ENCODE peak calls at places on chromosome 22, in five cellular contexts. X is tibial nerve, R is H1, P is keratinocyte, Y is WERI-Rb-1. H is an unnamed sample.

GRCh38 chr22:35567794-35568193 is 27.2 kb downstream of the RASD2 start:
- DNase-seq in Y (no peak), R (no peak), P (no peak), X (no peak), H (no peak)

GRCh38 chr22:44455151-44455962 is 42.7 kb downstream of the RTL6 start:
- DNase-seq in R (no peak), X (no peak), Y (no peak), P (no peak), H (peak)

GRCh38 chr22:40531951-40532900 is 104.3 kb downstream of the MRTFA start:
- DNase-seq in X (no peak), R (no peak), P (no peak), Y (no peak), H (no peak)

GRCh38 chr22:44523981-44524759 is 26.1 kb upstream of the RTL6 start:
- DNase-seq in Y (peak), P (no peak), X (no peak), R (no peak), H (peak)

GRCh38 chr22:43891360-43892182 is at the start of gene PNPLA5:
- DNase-seq in R (no peak), X (no peak), P (no peak), Y (no peak), H (no peak)

GRCh38 chr22:47195676-47196492 is 433.4 kb downstream of the TBC1D22A start:
- DNase-seq in R (no peak), P (no peak), X (no peak), Y (no peak), H (peak)

GRCh38 chr22:42929838-42930155 is 72.7 kb upstream of the ARFGAP3 start:
- DNase-seq in X (no peak), R (no peak), P (no peak), Y (no peak), H (no peak)

GRCh38 chr22:30947821-30948454 is 20.6 kb downstream of the MORC2 start:
- DNase-seq in R (no peak), P (no peak), Y (no peak), X (no peak), H (no peak)

GRCh38 chr22:19941365-19942070 is at the start of the genes COMT and TXNRD2:
- DNase-seq in R (no peak), Y (peak), P (no peak), X (peak), H (no peak)

GRCh38 chr22:44186737-44187136 is 6.0 kb downstream of the PARVG start:
- DNase-seq in P (no peak), X (no peak), R (no peak), Y (no peak), H (no peak)

GRCh38 chr22:48536691-48537591 is 1290.7 kb downstream of the BRD1 start:
- DNase-seq in X (peak), Y (no peak), R (no peak), P (no peak), H (no peak)

GRCh38 chr22:44667829-44668189 is 34.2 kb upstream of the PRR5 start:
- DNase-seq in Y (no peak), P (no peak), R (no peak), X (no peak), H (no peak)

GRCh38 chr22:19801340-19802000 is 40.9 kb downstream of the TBX1 start:
- DNase-seq in R (no peak), X (no peak), Y (no peak), P (no peak), H (no peak)

GRCh38 chr22:48205790-48206189 is 1443.3 kb downstream of the TBC1D22A start:
- DNase-seq in P (no peak), X (no peak), Y (no peak), R (no peak), H (peak)

GRCh38 chr22:47586038-47586437 is 823.6 kb downstream of the TBC1D22A start:
- DNase-seq in Y (no peak), R (no peak), P (no peak), X (no peak), H (no peak)

GRCh38 chr22:27494821-27495220 is 306.7 kb downstream of the MN1 start:
- DNase-seq in R (no peak), X (no peak), Y (no peak), P (no peak), H (no peak)

GRCh38 chr22:43110444-43110926 is at the start of gene BIK:
- DNase-seq in X (peak), R (no peak), P (no peak), Y (peak), H (no peak)

DNA sequence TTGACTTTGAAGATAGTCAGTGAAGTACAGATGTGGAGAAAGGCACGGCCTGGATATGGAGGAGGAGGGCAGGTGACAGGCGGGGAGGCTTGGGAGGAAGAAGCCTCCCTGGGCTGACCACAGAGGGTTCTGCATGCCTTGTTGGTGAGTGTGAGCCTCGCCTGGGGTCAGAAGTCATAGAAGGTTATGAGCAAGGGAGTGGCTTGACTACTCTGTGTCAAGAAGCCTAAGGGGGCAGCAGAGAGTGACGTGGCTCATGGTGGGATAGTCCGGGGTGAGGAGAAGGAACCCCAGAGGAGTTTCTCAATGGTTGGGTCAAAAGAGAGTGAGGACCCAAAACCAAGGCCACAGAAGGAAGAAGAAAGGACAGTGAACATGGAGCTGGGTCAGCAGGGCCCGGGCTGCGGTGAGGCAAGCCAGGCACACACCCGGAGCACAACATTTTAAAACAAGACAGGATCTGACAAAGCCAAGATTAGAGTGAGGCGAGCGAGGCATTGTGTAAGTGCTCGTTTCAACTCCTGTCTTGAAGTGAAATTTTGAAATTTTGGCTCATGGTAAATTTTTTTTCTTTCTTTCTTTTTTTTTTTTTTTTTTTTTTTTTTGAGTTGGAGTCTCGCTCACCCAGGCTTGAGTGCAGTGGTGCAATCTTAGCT is 31.9 kb downstream of the PDGFB start:
- DNase-seq in X (no peak), Y (no peak), R (no peak), P (peak), H (peak)
- TF ChIP-seq CTCF in X (no peak), Y (peak), R (peak), P (peak), H (no peak)

DNA sequence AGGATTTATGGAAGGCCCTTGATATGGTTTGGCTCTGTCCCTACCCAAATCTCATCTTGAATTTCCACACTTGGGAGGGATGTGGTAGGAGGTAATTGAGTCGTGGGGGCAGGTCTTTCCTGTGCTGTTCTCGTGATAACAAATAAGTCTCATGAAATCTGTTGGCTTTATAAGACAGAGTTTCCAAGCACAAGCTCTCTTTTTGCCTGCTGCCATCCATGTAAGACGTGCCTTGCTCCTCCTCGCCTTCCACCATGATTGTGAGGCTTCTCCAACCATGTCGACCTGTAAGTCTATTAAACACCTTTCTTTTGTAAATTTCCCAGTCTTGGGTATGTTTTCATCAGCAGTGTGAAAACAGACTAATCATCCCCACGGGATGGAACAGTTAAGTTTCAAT is 557.2 kb upstream of the ISX start:
- DNase-seq in X (no peak), R (no peak), P (no peak), Y (no peak), H (no peak)
- H3K27ac ChIP-seq in X (no peak), R (no peak), P (no peak), Y (no peak), H (no peak)

GRCh38 chr22:38080468-38080846 is 3.5 kb downstream of the SLC16A8 start:
- DNase-seq in X (no peak), R (no peak), Y (no peak), P (no peak), H (no peak)
- TF ChIP-seq CTCF in X (no peak), R (no peak), Y (no peak), P (no peak), H (no peak)

DNA sequence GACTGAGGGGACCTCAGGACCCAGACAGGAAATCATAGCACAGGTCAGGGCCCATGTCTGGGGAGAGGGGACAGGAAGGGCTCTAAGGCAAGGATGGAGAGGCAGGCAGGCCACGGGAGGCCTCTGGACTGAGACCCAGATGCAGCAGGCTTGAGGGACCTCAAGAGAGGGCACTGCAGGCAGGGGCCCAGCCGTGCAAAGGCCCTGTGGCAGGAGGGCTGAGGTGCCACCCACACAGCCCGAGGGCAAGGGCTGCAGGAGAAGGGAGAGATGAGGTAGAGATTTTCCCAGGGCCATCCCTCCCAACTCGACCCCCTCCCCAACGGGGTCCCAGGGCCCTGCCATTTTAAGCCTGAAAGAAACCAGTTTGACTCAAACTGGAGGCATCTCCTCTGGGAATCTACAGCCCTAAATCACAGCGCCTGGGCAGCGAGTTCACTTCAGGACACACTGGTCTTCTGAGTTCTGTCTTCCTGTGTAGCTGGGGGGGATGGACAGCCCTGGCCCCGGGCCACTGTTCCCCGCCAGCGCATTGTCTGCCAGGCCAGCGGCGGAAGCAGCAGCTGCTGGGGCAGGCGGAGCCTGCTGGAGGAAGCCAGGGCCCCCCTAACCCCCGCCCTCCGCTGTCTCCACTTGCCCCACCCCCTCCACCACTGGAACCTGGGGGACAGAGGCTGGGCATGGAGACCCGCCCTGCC is 20.3 kb upstream of the WNT7B start:
- DNase-seq in Y (peak), P (no peak), X (peak), R (no peak), H (no peak)
- H3K27ac ChIP-seq in Y (peak), P (no peak), X (peak), R (no peak), H (peak)

GRCh38 chr22:49547751-49548239 is 279.9 kb downstream of the BRD1 start:
- DNase-seq in Y (no peak), R (no peak), X (no peak), P (no peak), H (no peak)

GRCh38 chr22:49549256-49549655 is 278.4 kb downstream of the BRD1 start:
- DNase-seq in P (no peak), R (no peak), Y (no peak), X (no peak), H (no peak)

GRCh38 chr22:49546811-49547585 is 280.7 kb downstream of the BRD1 start:
- DNase-seq in X (no peak), R (no peak), Y (no peak), P (no peak), H (no peak)

GRCh38 chr22:49549851-49550430 is 277.7 kb downstream of the BRD1 start:
- DNase-seq in Y (no peak), P (no peak), X (no peak), R (no peak), H (no peak)

GRCh38 chr22:49548356-49549202 is 279.1 kb downstream of the BRD1 start:
- DNase-seq in R (no peak), P (no peak), Y (peak), X (no peak), H (no peak)
- TF ChIP-seq CTCF in R (peak), P (no peak), Y (peak), X (no peak), H (no peak)

GRCh38 chr22:25109878-25110595 is 89.6 kb upstream of the CRYBB3 start:
- DNase-seq in P (no peak), X (no peak), Y (no peak), R (no peak), H (no peak)
- H3K27ac ChIP-seq in P (peak), X (no peak), Y (no peak), R (peak), H (peak)